ENCODE peak calls at places on chromosomes 13 and 19, in eight cellular contexts. U is GM23338, C is hepatocyte, E is HCT116, V is neural progenitor cell, D is PC-3, Z is GM23248, I is MM.1S. K is an unnamed sample.
A peak's percentile ranks its signal among the peaks of the same experiment; 100 is the strongest.

GRCh38 chr13:24982333-24982999 is 113.5 kb upstream of the PABPC3 start:
- DNase-seq in D (no peak), C (no peak), V (no peak), U (no peak), I (no peak), E (no peak), Z (no peak), K (no peak)

GRCh38 chr19:44072543-44073401 is 813 bp downstream of the ZNF284 start:
- DNase-seq in V (no peak), D (peak; percentile 1), I (no peak), E (no peak), C (peak; percentile 20), U (peak; percentile 2), Z (peak; percentile 44), K (no peak)

GRCh38 chr19:33303791-33304759 is 1.7 kb upstream of the CEBPA start:
- DNase-seq in D (no peak), I (no peak), Z (peak; percentile 30), U (no peak), V (no peak), C (peak; percentile 31), E (no peak), K (no peak)

GRCh38 chr13:107373551-107373950 is 805.6 kb upstream of the ARGLU1 start:
- DNase-seq in Z (peak; percentile 92), U (peak; percentile 69), D (peak; percentile 75), C (peak; percentile 53), V (peak; percentile 56), E (no peak), I (no peak), K (no peak)

GRCh38 chr19:49506575-49507105 is 5.8 kb upstream of the FCGRT start:
- DNase-seq in D (peak; percentile 83), E (no peak), C (peak; percentile 79), U (peak; percentile 94), Z (peak; percentile 57), I (peak; percentile 63), V (peak; percentile 79), K (peak; percentile 78)

GRCh38 chr13:110965038-110965754 is 50.3 kb upstream of the ANKRD10 start:
- DNase-seq in U (no peak), I (no peak), D (peak; percentile 91), Z (peak; percentile 86), E (peak; percentile 99), C (peak; percentile 63), V (no peak), K (no peak)

GRCh38 chr13:20197361-20197834 is 4.7 kb upstream of the GJB2 start:
- DNase-seq in V (peak; percentile 65), D (peak; percentile 83), U (peak; percentile 53), E (peak; percentile 64), C (peak; percentile 39), Z (peak; percentile 63), I (peak; percentile 42), K (peak; percentile 49)

GRCh38 chr13:64075543-64076271 is 2660.1 kb upstream of the PCDH20 start:
- DNase-seq in I (no peak), C (no peak), V (no peak), U (no peak), D (no peak), E (no peak), Z (no peak), K (no peak)

GRCh38 chr19:16161848-16162247 is 11.5 kb downstream of the CIB3 start:
- DNase-seq in C (no peak), V (no peak), Z (peak; percentile 61), U (no peak), D (peak; percentile 93), E (peak; percentile 65), I (no peak), K (no peak)

GRCh38 chr19:51473009-51473707 is 5.2 kb upstream of the CEACAM18 start:
- DNase-seq in E (peak; percentile 59), C (peak; percentile 80), V (peak; percentile 78), I (peak; percentile 34), D (peak; percentile 93), Z (peak; percentile 75), U (peak; percentile 87), K (peak; percentile 76)

GRCh38 chr13:96104516-96104915 is 14.6 kb downstream of the HS6ST3 start:
- DNase-seq in C (no peak), E (no peak), Z (no peak), V (no peak), U (peak; percentile 8), D (peak; percentile 62), I (no peak), K (no peak)

GRCh38 chr19:18477974-18478373 is 40.0 kb upstream of the ISYNA1 start:
- DNase-seq in V (no peak), I (no peak), Z (no peak), D (no peak), U (no peak), C (no peak), E (no peak), K (no peak)

GRCh38 chr19:48354332-48354992 is 9.3 kb downstream of the TMEM143 start:
- DNase-seq in Z (no peak), U (no peak), C (peak; percentile 56), E (peak; percentile 99), D (peak; percentile 68), V (no peak), I (no peak), K (no peak)

GRCh38 chr13:77523834-77524728 is 11.4 kb upstream of the SCEL start:
- DNase-seq in E (no peak), D (peak; percentile 23), C (no peak), U (no peak), V (no peak), Z (no peak), I (no peak), K (no peak)

GRCh38 chr19:39411006-39411831 is 1.2 kb upstream of the PLEKHG2 start:
- DNase-seq in C (peak; percentile 86), U (no peak), V (no peak), D (no peak), E (no peak), I (peak; percentile 27), Z (peak; percentile 73), K (no peak)

GRCh38 chr19:48819366-48819816 is 8.6 kb upstream of the BCAT2 start:
- DNase-seq in D (peak; percentile 93), E (peak; percentile 54), C (peak; percentile 52), U (no peak), Z (peak; percentile 92), I (no peak), V (no peak), K (no peak)

GRCh38 chr13:108315273-108315672 is 45.8 kb downstream of the TNFSF13B start:
- DNase-seq in U (no peak), Z (no peak), I (no peak), V (no peak), D (no peak), E (no peak), C (no peak), K (no peak)

GRCh38 chr13:99353836-99354235 is 46.6 kb upstream of the GPR183 start:
- DNase-seq in U (no peak), D (no peak), V (no peak), C (no peak), I (no peak), Z (peak; percentile 34), E (no peak), K (no peak)

GRCh38 chr19:40807147-40808020 is 8.4 kb downstream of the EGLN2 start:
- DNase-seq in U (peak; percentile 85), Z (peak; percentile 24), C (peak; percentile 78), V (peak; percentile 51), E (no peak), I (no peak), D (peak; percentile 49), K (peak; percentile 48)

DNA sequence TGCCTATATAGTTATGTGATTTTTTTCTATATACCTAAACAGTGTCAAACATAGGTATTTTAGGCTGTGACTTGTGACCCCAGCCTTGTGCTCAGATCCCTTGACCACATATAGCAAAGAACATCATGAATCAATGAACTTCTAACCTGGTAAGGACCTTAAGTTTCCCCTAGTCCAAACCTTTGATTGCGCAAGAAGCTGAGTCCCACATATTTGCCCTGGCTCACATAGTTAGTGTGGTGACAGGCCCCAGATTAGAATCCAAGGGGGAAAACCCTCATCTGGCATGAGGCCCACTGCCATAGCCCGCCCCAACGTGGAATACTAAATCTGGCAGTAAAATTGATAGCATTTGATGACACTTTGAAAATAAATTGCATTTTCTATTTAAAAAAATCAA is 171.8 kb downstream of the MZT1 start:
- DNase-seq in D (no peak), V (no peak), Z (no peak), E (no peak), I (no peak), C (no peak), U (no peak), K (no peak)
- TF ChIP-seq EZH2phosphoT487 in D (no peak), V (no peak), Z (no peak), E (no peak), I (no peak), C (no peak), U (no peak), K (no peak)

GRCh38 chr13:27437126-27437525 is 12.7 kb downstream of the GTF3A start:
- DNase-seq in V (no peak), U (no peak), D (no peak), Z (no peak), E (no peak), C (no peak), I (no peak), K (no peak)
- H3K36me3 ChIP-seq in V (no peaks in the 10 kb centered on the region), U (peaks cover 38% of the 10 kb centered on the region), D (peaks cover 28% of the 10 kb centered on the region), Z (peaks cover 31% of the 10 kb centered on the region), E (peaks cover 26% of the 10 kb centered on the region), C (no peaks in the 10 kb centered on the region), I (no peaks in the 10 kb centered on the region), K (peaks cover 72% of the 10 kb centered on the region)

GRCh38 chr13:43730642-43731041 is 56.1 kb downstream of the ENOX1 start:
- DNase-seq in I (no peak), U (no peak), Z (peak; percentile 66), E (no peak), C (peak; percentile 5), D (no peak), V (no peak), K (no peak)
- TF ChIP-seq EZH2phosphoT487 in I (no peak), U (no peak), Z (no peak), E (no peak), C (no peak), D (no peak), V (no peak), K (no peak)

GRCh38 chr19:5090780-5091575 is 122.1 kb downstream of the KDM4B start:
- DNase-seq in C (peak; percentile 87), I (no peak), V (peak; percentile 73), Z (peak; percentile 83), E (no peak), D (no peak), U (no peak), K (no peak)

GRCh38 chr19:5093297-5093858 is 124.5 kb downstream of the KDM4B start:
- DNase-seq in I (no peak), E (no peak), Z (no peak), C (no peak), V (peak; percentile 40), D (no peak), U (no peak), K (no peak)

GRCh38 chr19:5091576-5092215 is 122.8 kb downstream of the KDM4B start:
- DNase-seq in U (no peak), E (no peak), V (no peak), Z (peak; percentile 10), I (no peak), C (peak; percentile 47), D (no peak), K (no peak)

GRCh38 chr19:5093953-5094718 is 125.2 kb downstream of the KDM4B start:
- DNase-seq in V (no peak), D (no peak), I (no peak), U (no peak), E (no peak), Z (no peak), C (no peak), K (no peak)

DNA sequence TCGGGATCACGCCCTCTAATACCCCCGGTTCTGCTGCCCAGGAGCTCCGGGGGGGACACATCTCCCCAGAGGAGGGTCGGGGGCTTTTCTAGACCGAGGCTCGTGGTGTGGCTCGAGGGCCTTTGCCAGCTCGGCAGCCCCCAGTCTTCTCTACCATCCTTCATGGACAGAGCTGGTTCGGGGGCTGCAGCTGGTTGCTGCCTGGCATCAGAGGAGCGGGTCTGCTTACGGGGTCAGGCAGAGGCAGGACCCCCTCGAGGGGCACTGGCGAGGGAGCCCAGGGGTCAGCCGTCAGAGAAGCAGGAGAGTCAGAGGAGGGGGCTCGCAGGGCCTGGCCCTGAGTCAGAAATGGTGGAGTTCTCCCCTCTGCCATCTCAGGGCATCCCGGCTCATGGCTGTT is 123.5 kb downstream of the KDM4B start:
- DNase-seq in E (no peak), D (no peak), V (no peak), Z (no peak), C (no peak), U (no peak), I (no peak), K (no peak)
- H3K36me3 ChIP-seq in E (no peaks in the 10 kb centered on the region), D (peaks cover 5% of the 10 kb centered on the region), V (no peaks in the 10 kb centered on the region), Z (no peaks in the 10 kb centered on the region), C (no peaks in the 10 kb centered on the region), U (peaks cover 3% of the 10 kb centered on the region), I (peaks cover 2% of the 10 kb centered on the region), K (peaks cover 6% of the 10 kb centered on the region)